ENCODE peak calls at places on chromosomes 5 and 9, in five cellular contexts. One of them, this sample, is unnamed.

GRCh38 chr9:133957328-133957727 is 34.8 kb downstream of the VAV2 start:
- DNase-seq in mammary epithelial cell: no peak
- DNase-seq in fibroblast of lung: no peak
- DNase-seq in mucosa of descending colon: peak; percentile 16
- DNase-seq in brain microvascular endothelial cell: no peak
- DNase-seq in this sample: no peak

GRCh38 chr5:172437445-172438303 is 16.7 kb downstream of the SH3PXD2B start:
- DNase-seq in mucosa of descending colon: no peak
- DNase-seq in mammary epithelial cell: peak; percentile 72
- DNase-seq in fibroblast of lung: peak; percentile 93
- DNase-seq in brain microvascular endothelial cell: peak; percentile 93
- DNase-seq in this sample: peak; percentile 89

GRCh38 chr9:70257512-70257911 is 1.3 kb upstream of the SMC5 start:
- DNase-seq in fibroblast of lung: no peak
- DNase-seq in mucosa of descending colon: no peak
- DNase-seq in mammary epithelial cell: peak; percentile 6
- DNase-seq in brain microvascular endothelial cell: no peak
- DNase-seq in this sample: peak; percentile 5

GRCh38 chr5:60257852-60258251 is 364.3 kb upstream of the PDE4D start:
- DNase-seq in brain microvascular endothelial cell: no peak
- DNase-seq in fibroblast of lung: no peak
- DNase-seq in mucosa of descending colon: no peak
- DNase-seq in mammary epithelial cell: no peak
- DNase-seq in this sample: no peak

GRCh38 chr5:155625315-155625714 is 611.8 kb downstream of the KIF4B start:
- DNase-seq in brain microvascular endothelial cell: no peak
- DNase-seq in mammary epithelial cell: no peak
- DNase-seq in fibroblast of lung: no peak
- DNase-seq in mucosa of descending colon: no peak
- DNase-seq in this sample: no peak

GRCh38 chr5:170483701-170484458 is 19.9 kb upstream of the KCNIP1 start:
- DNase-seq in mucosa of descending colon: no peak
- DNase-seq in mammary epithelial cell: peak; percentile 55
- DNase-seq in fibroblast of lung: peak; percentile 63
- DNase-seq in brain microvascular endothelial cell: peak; percentile 24
- DNase-seq in this sample: no peak

GRCh38 chr5:120152472-120152871 is 311.6 kb upstream of the PRR16 start:
- DNase-seq in fibroblast of lung: peak; percentile 92
- DNase-seq in mammary epithelial cell: peak; percentile 89
- DNase-seq in brain microvascular endothelial cell: peak; percentile 87
- DNase-seq in mucosa of descending colon: no peak
- DNase-seq in this sample: peak; percentile 91

GRCh38 chr5:65718576-65719310 is 3.2 kb downstream of the SGTB start:
- DNase-seq in fibroblast of lung: no peak
- DNase-seq in brain microvascular endothelial cell: no peak
- DNase-seq in mammary epithelial cell: no peak
- DNase-seq in mucosa of descending colon: no peak
- DNase-seq in this sample: no peak

GRCh38 chr5:134227259-134227658 is 1.4 kb upstream of the PPP2CA start:
- DNase-seq in fibroblast of lung: peak; percentile 23
- DNase-seq in mammary epithelial cell: peak; percentile 36
- DNase-seq in brain microvascular endothelial cell: no peak
- DNase-seq in mucosa of descending colon: peak; percentile 60
- DNase-seq in this sample: no peak

GRCh38 chr9:94560237-94560636 is 5.4 kb downstream of the PCAT7 start:
- DNase-seq in fibroblast of lung: peak; percentile 1
- DNase-seq in brain microvascular endothelial cell: no peak
- DNase-seq in mammary epithelial cell: peak; percentile 8
- DNase-seq in mucosa of descending colon: no peak
- DNase-seq in this sample: no peak

GRCh38 chr9:36729902-36730301 is 157.2 kb downstream of the MELK start:
- DNase-seq in mammary epithelial cell: no peak
- DNase-seq in brain microvascular endothelial cell: no peak
- DNase-seq in mucosa of descending colon: no peak
- DNase-seq in fibroblast of lung: peak; percentile 12
- DNase-seq in this sample: no peak

GRCh38 chr5:82799346-82800077 is 277.7 kb downstream of the TMEM167A start:
- DNase-seq in fibroblast of lung: no peak
- DNase-seq in mammary epithelial cell: no peak
- DNase-seq in mucosa of descending colon: no peak
- DNase-seq in brain microvascular endothelial cell: no peak
- DNase-seq in this sample: no peak

GRCh38 chr9:96022445-96023031 is 147.0 kb downstream of the ERCC6L2 start:
- DNase-seq in fibroblast of lung: no peak
- DNase-seq in mucosa of descending colon: peak; percentile 55
- DNase-seq in brain microvascular endothelial cell: no peak
- DNase-seq in mammary epithelial cell: no peak
- DNase-seq in this sample: no peak

GRCh38 chr5:137398175-137398574 is 101.0 kb downstream of the SPOCK1 start:
- DNase-seq in mucosa of descending colon: no peak
- DNase-seq in brain microvascular endothelial cell: no peak
- DNase-seq in mammary epithelial cell: no peak
- DNase-seq in fibroblast of lung: no peak
- DNase-seq in this sample: no peak

GRCh38 chr5:40676643-40677333 is 2.9 kb upstream of the PTGER4 start:
- DNase-seq in fibroblast of lung: peak; percentile 90
- DNase-seq in mucosa of descending colon: peak; percentile 40
- DNase-seq in brain microvascular endothelial cell: peak; percentile 82
- DNase-seq in mammary epithelial cell: peak; percentile 43
- DNase-seq in this sample: peak; percentile 78

GRCh38 chr5:90264930-90265857 is 144.4 kb downstream of the CETN3 start:
- DNase-seq in fibroblast of lung: peak; percentile 66
- DNase-seq in brain microvascular endothelial cell: peak; percentile 81
- DNase-seq in mammary epithelial cell: peak; percentile 5
- DNase-seq in mucosa of descending colon: peak; percentile 61
- DNase-seq in this sample: peak; percentile 43

GRCh38 chr9:32500768-32501167 is 25.2 kb downstream of the RIGI start:
- DNase-seq in mucosa of descending colon: no peak
- DNase-seq in fibroblast of lung: peak; percentile 65
- DNase-seq in brain microvascular endothelial cell: peak; percentile 28
- DNase-seq in mammary epithelial cell: peak; percentile 70
- DNase-seq in this sample: peak; percentile 44

GRCh38 chr9:124284237-124284831 is 26.6 kb downstream of the NEK6 start:
- DNase-seq in mucosa of descending colon: no peak
- DNase-seq in fibroblast of lung: peak; percentile 66
- DNase-seq in mammary epithelial cell: no peak
- DNase-seq in brain microvascular endothelial cell: no peak
- DNase-seq in this sample: no peak

GRCh38 chr9:124286292-124286931 is 28.7 kb downstream of the NEK6 start:
- DNase-seq in fibroblast of lung: peak; percentile 96
- DNase-seq in mucosa of descending colon: peak; percentile 81
- DNase-seq in mammary epithelial cell: no peak
- DNase-seq in brain microvascular endothelial cell: peak; percentile 88
- DNase-seq in this sample: peak; percentile 85

GRCh38 chr9:124285490-124285889 is 27.7 kb downstream of the NEK6 start:
- DNase-seq in mucosa of descending colon: no peak
- DNase-seq in brain microvascular endothelial cell: no peak
- DNase-seq in mammary epithelial cell: no peak
- DNase-seq in fibroblast of lung: no peak
- DNase-seq in this sample: no peak

GRCh38 chr9:124284940-124285441 is 27.2 kb downstream of the NEK6 start:
- DNase-seq in brain microvascular endothelial cell: peak; percentile 32
- DNase-seq in fibroblast of lung: peak; percentile 83
- DNase-seq in mammary epithelial cell: no peak
- DNase-seq in mucosa of descending colon: no peak
- DNase-seq in this sample: peak; percentile 56

DNA sequence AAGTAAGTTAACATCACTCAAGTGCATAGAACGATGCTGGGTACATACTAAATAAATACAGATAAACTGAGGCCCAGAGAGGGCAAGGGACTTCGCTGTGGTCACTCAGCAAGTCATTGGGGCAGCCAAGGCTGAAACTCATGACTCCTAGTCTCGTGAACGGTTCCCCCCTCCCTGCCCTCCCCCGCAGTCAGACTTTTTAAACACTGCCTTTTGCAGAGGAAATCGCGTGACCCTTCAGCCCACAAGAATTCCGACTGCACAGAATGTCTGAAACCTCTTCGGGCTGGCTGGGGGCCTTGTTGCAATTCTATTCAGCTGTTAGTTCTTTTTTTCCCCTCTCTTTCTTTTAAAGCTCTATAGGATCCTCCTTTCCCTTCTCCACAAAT is 28.1 kb downstream of the NEK6 start:
- DNase-seq in fibroblast of lung: peak; percentile 99
- DNase-seq in mucosa of descending colon: peak; percentile 66
- DNase-seq in mammary epithelial cell: no peak
- DNase-seq in brain microvascular endothelial cell: peak; percentile 97
- DNase-seq in this sample: peak; percentile 98
- H3K4me3 ChIP-seq in fibroblast of lung: no peak overlapping the region
- H3K4me3 ChIP-seq in mucosa of descending colon: no peak overlapping the region
- H3K4me3 ChIP-seq in mammary epithelial cell: no peak overlapping the region
- H3K4me3 ChIP-seq in brain microvascular endothelial cell: no peak overlapping the region
- H3K4me3 ChIP-seq in this sample: peak overlapping the region; percentile 10

DNA sequence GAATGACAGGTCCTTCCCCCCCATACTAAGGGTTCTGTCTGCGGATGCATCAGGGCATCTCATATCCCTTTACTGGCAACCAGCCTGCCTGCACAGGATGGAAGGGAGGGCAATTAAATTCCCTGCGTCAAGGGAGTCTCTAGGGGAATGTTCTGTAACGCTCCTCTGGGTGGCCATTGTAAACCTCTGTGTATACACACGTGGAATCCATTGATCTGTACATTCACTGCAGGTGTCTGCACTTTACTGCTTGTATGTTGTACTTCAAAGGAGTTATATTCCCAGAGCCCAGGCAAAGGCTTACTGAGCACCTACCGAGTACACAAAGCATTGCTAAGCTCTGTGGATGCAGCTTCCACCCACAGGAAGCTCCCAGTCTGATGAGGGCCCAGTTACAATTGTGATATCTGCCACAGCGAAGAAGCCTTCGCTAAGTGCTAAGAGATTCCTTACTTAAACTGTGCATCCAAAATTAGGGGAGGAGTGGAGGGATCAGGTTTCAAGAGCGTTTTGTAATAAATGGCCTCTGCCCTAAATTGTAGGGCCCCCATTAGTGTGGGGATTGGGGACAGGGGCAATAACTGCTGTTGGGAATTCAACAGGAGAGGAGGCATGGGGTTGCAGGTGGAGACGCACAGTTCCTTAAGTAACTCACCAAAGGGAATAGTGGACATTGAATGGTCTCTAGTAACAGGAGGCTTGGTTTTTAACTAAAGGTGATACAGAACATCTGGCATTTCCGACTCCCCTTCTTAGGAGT is 1.5 kb upstream of the RETREG1 start:
- DNase-seq in mammary epithelial cell: no peak
- DNase-seq in fibroblast of lung: no peak
- DNase-seq in brain microvascular endothelial cell: no peak
- DNase-seq in mucosa of descending colon: no peak
- DNase-seq in this sample: no peak
- H3K4me3 ChIP-seq in mammary epithelial cell: no peak overlapping the region
- H3K4me3 ChIP-seq in fibroblast of lung: no peak overlapping the region
- H3K4me3 ChIP-seq in brain microvascular endothelial cell: no peak overlapping the region
- H3K4me3 ChIP-seq in mucosa of descending colon: no peak overlapping the region
- H3K4me3 ChIP-seq in this sample: no peak overlapping the region

GRCh38 chr5:108420182-108420581 is 38.3 kb upstream of the FBXL17 start:
- DNase-seq in mammary epithelial cell: no peak
- DNase-seq in fibroblast of lung: no peak
- DNase-seq in brain microvascular endothelial cell: no peak
- DNase-seq in mucosa of descending colon: no peak
- DNase-seq in this sample: no peak
- H3K4me3 ChIP-seq in mammary epithelial cell: no peak overlapping the region
- H3K4me3 ChIP-seq in fibroblast of lung: no peak overlapping the region
- H3K4me3 ChIP-seq in brain microvascular endothelial cell: no peak overlapping the region
- H3K4me3 ChIP-seq in mucosa of descending colon: no peak overlapping the region
- H3K4me3 ChIP-seq in this sample: no peak overlapping the region

DNA sequence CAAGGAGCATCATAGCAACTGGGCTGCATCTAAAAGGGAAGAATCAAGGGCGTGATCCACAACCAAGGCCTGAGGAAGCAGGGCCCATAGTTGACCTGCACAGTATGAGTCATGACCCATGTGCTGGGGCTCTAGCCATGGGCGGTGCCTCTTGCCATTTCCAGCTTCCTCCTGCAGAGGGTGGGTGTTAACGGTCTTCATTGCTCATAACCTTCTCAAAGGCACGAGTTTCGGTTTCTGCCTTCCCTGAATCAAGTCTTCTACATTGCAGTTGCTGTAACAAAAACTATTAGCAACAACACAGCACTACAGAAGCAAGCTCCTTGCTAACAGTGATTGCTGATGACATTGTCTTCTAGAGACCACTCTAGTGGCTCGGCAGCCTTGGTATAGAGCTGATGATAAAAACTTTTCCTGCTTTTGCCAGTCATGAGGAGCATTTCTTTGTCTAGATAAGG is 66.9 kb downstream of the CTSL start:
- DNase-seq in mammary epithelial cell: peak; percentile 55
- DNase-seq in mucosa of descending colon: peak; percentile 40
- DNase-seq in fibroblast of lung: peak; percentile 75
- DNase-seq in brain microvascular endothelial cell: peak; percentile 65
- DNase-seq in this sample: peak; percentile 86
- H3K4me3 ChIP-seq in mammary epithelial cell: no peak overlapping the region
- H3K4me3 ChIP-seq in mucosa of descending colon: no peak overlapping the region
- H3K4me3 ChIP-seq in fibroblast of lung: no peak overlapping the region
- H3K4me3 ChIP-seq in brain microvascular endothelial cell: no peak overlapping the region
- H3K4me3 ChIP-seq in this sample: no peak overlapping the region

DNA sequence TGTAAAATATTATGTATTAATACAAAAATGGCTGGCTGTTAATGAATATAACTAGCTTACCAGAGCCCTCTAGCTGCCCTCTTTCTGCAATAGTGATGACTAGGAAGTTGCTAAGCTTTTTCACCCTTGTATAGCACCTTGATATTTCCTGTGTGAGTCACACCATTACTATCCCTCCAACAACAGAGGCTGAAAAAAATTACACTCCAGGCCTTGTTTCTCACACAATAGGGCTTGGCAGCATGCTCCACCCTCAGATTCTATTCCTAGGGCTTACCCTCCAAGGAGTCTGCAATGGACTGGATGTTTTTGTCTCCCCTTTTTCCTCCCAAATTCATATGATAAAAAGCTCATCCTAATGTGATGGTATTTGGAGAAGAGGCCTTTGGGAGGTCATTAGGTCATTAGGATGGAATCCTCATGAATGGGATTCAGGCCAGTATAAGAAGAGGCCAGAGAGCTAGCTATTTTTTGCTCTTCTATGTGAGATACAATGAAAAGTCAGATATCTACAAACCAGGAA is 184.6 kb upstream of the MAP1B start:
- DNase-seq in fibroblast of lung: peak; percentile 95
- DNase-seq in mucosa of descending colon: no peak
- DNase-seq in brain microvascular endothelial cell: peak; percentile 88
- DNase-seq in mammary epithelial cell: peak; percentile 92
- DNase-seq in this sample: peak; percentile 36
- H3K4me3 ChIP-seq in fibroblast of lung: no peak overlapping the region
- H3K4me3 ChIP-seq in mucosa of descending colon: no peak overlapping the region
- H3K4me3 ChIP-seq in brain microvascular endothelial cell: no peak overlapping the region
- H3K4me3 ChIP-seq in mammary epithelial cell: no peak overlapping the region
- H3K4me3 ChIP-seq in this sample: no peak overlapping the region

DNA sequence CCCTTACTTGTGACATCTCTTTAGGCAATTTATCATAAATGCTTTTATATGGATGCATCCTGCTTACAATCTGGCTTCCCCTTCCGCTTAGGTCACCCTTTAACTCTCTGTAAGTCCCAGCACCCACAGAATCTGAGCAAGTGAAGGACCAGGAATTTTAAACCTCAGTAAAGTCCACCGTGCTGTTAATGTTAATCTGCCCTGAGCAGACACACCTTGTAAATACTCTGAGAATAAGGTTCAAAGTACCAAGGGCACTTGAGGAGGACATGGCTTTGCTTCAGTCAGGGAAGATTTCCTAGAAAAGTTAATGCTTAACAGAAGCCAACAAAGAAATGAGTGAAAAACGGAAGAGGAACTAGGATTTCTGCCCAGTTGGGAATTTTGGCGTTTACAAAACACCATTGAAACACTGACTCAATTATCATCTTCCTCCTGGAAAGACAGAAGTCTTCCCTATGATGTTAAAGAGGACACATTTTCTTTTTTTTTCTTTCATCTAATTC is 26.4 kb upstream of the TTC39B start:
- DNase-seq in mammary epithelial cell: no peak
- DNase-seq in mucosa of descending colon: no peak
- DNase-seq in fibroblast of lung: no peak
- DNase-seq in brain microvascular endothelial cell: no peak
- DNase-seq in this sample: no peak
- H3K4me3 ChIP-seq in mammary epithelial cell: no peak overlapping the region
- H3K4me3 ChIP-seq in mucosa of descending colon: no peak overlapping the region
- H3K4me3 ChIP-seq in fibroblast of lung: no peak overlapping the region
- H3K4me3 ChIP-seq in brain microvascular endothelial cell: no peak overlapping the region
- H3K4me3 ChIP-seq in this sample: no peak overlapping the region